ENCODE peak calls at places on chromosomes 2 and 18, in six cellular contexts. Y, W, L, V, I and M are unnamed samples.
A peak's percentile ranks its signal among the peaks of the same experiment; 100 is the strongest.

GRCh38 chr18:13136689-13137040 is 81.9 kb upstream of the LDLRAD4 start:
- DNase-seq in L (no peak), W (peak; percentile 82), V (no peak), I (no peak), Y (no peak), M (no peak)

GRCh38 chr18:47817017-47817911 is 113.2 kb downstream of the SMAD2 start:
- DNase-seq in I (no peak), L (no peak), V (no peak), W (no peak), Y (no peak), M (no peak)

GRCh38 chr2:4695281-4695861 is 992.0 kb downstream of the DCDC2C start:
- DNase-seq in I (no peak), Y (no peak), W (no peak), V (no peak), L (no peak), M (no peak)

GRCh38 chr2:101234169-101234938 is 18.3 kb upstream of the CNOT11 start:
- DNase-seq in L (no peak), Y (no peak), V (no peak), I (no peak), W (no peak), M (peak; percentile 62)

GRCh38 chr2:38526195-38526594 is 76.5 kb downstream of the HNRNPLL start:
- DNase-seq in W (no peak), Y (no peak), I (no peak), V (no peak), L (no peak), M (no peak)

GRCh38 chr18:24031318-24031717 is 16.8 kb downstream of the TTC39C start:
- DNase-seq in I (no peak), V (no peak), Y (no peak), L (no peak), W (no peak), M (no peak)

GRCh38 chr2:218275368-218276072 is 5.2 kb downstream of the PNKD start:
- DNase-seq in V (no peak), Y (no peak), L (no peak), I (no peak), W (no peak), M (no peak)

GRCh38 chr2:47907097-47907781 is 941 bp upstream of the FBXO11 start:
- DNase-seq in V (no peak), W (no peak), Y (no peak), I (no peak), L (no peak), M (peak; percentile 34)

GRCh38 chr18:69838620-69839411 is 108.9 kb downstream of the CD226 start:
- DNase-seq in L (peak; percentile 90), W (peak; percentile 29), I (no peak), Y (no peak), V (peak; percentile 67), M (no peak)

GRCh38 chr18:63199743-63200241 is 119.8 kb downstream of the BCL2 start:
- DNase-seq in I (no peak), W (no peak), V (peak; percentile 6), L (no peak), Y (no peak), M (no peak)
- TF ChIP-seq POLR2AphosphoS5 in I (no peak), W (no peak), V (no peak), L (no peak), Y (no peak), M (no peak)

DNA sequence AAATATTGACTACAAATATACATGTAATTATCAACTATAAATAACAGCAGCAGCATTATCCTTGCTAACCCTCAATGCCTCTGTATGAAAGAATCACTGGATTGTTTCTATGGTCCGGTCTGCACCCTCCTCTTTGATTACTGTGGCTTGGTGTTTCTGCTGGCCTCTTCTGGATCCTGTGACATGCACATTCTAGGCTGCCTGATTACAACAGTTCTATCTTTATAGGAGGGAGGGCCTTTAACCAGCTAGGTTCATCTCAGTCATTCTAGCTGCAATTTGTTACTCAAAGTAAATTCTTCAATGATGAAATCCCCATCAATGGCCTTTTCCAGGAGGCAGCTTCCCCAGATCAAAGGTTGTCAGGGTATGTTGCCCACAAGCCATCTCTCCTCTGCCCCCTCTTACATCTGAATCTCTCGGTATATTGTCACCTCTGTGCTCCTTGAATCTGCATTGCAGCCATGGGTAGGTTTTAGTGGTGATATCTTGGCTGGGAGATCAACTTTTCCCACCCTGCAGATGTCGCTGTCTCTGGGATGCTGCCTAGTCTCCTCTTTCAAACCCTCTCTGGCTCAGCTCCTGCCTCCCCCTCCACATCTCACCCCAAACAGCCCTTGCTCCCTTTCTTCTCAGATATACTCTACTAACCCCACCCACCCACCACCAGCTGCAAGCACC is 106.3 kb upstream of the BZW1 start:
- DNase-seq in I (no peak), L (no peak), Y (no peak), V (peak; percentile 15), W (no peak), M (no peak)
- TF ChIP-seq CTCF in I (no peak), L (peak; percentile 39), Y (no peak), V (peak; percentile 27), W (no peak), M (no peak)

GRCh38 chr2:160268382-160268781 is 68.3 kb upstream of the ITGB6 start:
- DNase-seq in W (no peak), V (no peak), Y (no peak), L (no peak), I (no peak), M (no peak)

GRCh38 chr2:160269365-160269764 is 69.3 kb upstream of the ITGB6 start:
- DNase-seq in L (no peak), Y (no peak), W (no peak), V (no peak), I (no peak), M (no peak)

GRCh38 chr2:160271166-160272086 is 71.4 kb upstream of the ITGB6 start:
- DNase-seq in V (peak; percentile 17), I (no peak), W (no peak), L (no peak), Y (no peak), M (no peak)

GRCh38 chr2:160270571-160271113 is 70.6 kb upstream of the ITGB6 start:
- DNase-seq in Y (no peak), W (peak; percentile 15), V (no peak), L (no peak), I (no peak), M (peak; percentile 31)

DNA sequence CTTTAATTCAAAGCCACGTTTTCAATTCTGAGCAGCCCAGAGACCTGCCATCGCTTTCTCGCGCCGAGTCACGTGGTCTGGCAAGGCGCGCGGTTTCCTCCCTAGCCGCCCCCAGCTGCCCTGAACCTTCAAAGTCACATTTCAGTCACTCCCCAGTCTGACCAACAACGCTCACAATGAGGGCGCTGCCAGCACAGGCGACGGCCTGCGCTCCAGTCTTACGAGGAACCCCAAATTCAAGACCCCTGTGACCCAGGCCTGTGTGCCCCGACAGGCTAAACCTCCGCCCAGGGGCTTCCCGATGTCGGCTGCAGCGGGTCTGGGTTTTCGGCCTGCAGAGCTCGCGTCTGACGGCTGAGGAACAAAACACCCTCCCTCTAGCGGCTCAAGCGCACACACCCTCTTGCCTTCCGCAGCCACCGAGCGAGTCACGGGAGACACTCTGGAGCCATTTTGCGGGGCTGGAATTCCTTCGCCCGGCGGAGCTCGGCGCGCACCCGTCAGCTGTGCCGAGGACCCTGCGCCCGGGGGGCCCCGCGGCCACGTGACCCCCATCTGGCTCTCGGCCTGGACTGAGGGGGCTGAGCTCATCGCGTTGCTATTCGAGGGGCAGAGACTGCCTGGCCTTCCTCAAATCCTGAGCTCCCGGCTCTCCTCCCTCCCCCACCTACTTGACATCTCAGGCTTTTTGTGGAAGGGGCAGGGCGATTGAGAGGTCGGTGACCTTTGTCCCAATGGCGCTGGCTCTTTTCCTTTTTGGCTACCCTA is 69.9 kb upstream of the ITGB6 start:
- DNase-seq in I (no peak), Y (peak; percentile 93), V (peak; percentile 69), L (peak; percentile 31), W (peak; percentile 76), M (peak; percentile 79)
- TF ChIP-seq POLR2AphosphoS5 in I (peak; percentile 71), Y (peak; percentile 92), V (no peak), L (no peak), W (no peak), M (peak; percentile 45)

GRCh38 chr2:223613017-223613950 is 11.1 kb upstream of the SCG2 start:
- DNase-seq in I (peak; percentile 66), L (peak; percentile 89), W (peak; percentile 69), Y (no peak), V (peak; percentile 65), M (peak; percentile 73)

GRCh38 chr2:223621901-223622300 is 19.7 kb upstream of the SCG2 start:
- DNase-seq in W (no peak), Y (no peak), L (no peak), V (no peak), I (no peak), M (no peak)

GRCh38 chr2:223619486-223620129 is 17.4 kb upstream of the SCG2 start:
- DNase-seq in V (no peak), W (no peak), L (peak; percentile 12), I (no peak), Y (no peak), M (no peak)

GRCh38 chr2:223614534-223614933 is 12.4 kb upstream of the SCG2 start:
- DNase-seq in V (no peak), L (no peak), I (no peak), W (peak; percentile 33), Y (no peak), M (no peak)

GRCh38 chr2:223618172-223619035 is 16.2 kb upstream of the SCG2 start:
- DNase-seq in Y (no peak), W (no peak), L (no peak), I (no peak), V (no peak), M (no peak)
- TF ChIP-seq CTCF in Y (no peak), W (no peak), L (no peak), I (peak; percentile 24), V (no peak), M (no peak)

GRCh38 chr2:160493227-160494028 is at the start of gene RBMS1:
- DNase-seq in L (no peak), Y (peak; percentile 89), I (no peak), V (no peak), W (peak; percentile 92), M (peak; percentile 54)
- TF ChIP-seq POLR2AphosphoS5 in L (peak; percentile 39), Y (peak; percentile 81), I (no peak), V (no peak), W (peak; percentile 15), M (peak; percentile 50)

GRCh38 chr2:54497738-54498680 is 41.9 kb downstream of the SPTBN1 start:
- DNase-seq in L (no peak), Y (no peak), I (no peak), W (no peak), V (peak; percentile 27), M (no peak)
- TF ChIP-seq CTCF in L (no peak), Y (peak; percentile 18), I (peak; percentile 52), W (peak; percentile 19), V (peak; percentile 38), M (no peak)